ENCODE peak calls at places on chromosomes 4 and X, in eight cellular contexts. One of them, this sample, is unnamed.

GRCh38 chr4:161991811-161992210 is 172.0 kb downstream of the FSTL5 start:
- DNase-seq in astrocyte of the hippocampus: no peak
- DNase-seq in thoracic aorta: no peak
- DNase-seq in tibial nerve: no peak
- DNase-seq in A549: no peak
- DNase-seq in stromal cell of bone marrow: no peak
- DNase-seq in HT1080: no peak
- DNase-seq in upper lobe of right lung: no peak
- DNase-seq in this sample: no peak

GRCh38 chrX:45445745-45446412 is 245.2 kb upstream of the DIPK2B start:
- DNase-seq in astrocyte of the hippocampus: peak; percentile 53
- DNase-seq in thoracic aorta: no peak
- DNase-seq in tibial nerve: no peak
- DNase-seq in A549: peak; percentile 31
- DNase-seq in stromal cell of bone marrow: peak; percentile 74
- DNase-seq in HT1080: peak; percentile 89
- DNase-seq in upper lobe of right lung: no peak
- DNase-seq in this sample: no peak

GRCh38 chr4:2721586-2721985 is 34.5 kb downstream of the TNIP2 start:
- DNase-seq in astrocyte of the hippocampus: no peak
- DNase-seq in thoracic aorta: no peak
- DNase-seq in tibial nerve: no peak
- DNase-seq in A549: no peak
- DNase-seq in stromal cell of bone marrow: no peak
- DNase-seq in HT1080: no peak
- DNase-seq in upper lobe of right lung: no peak
- DNase-seq in this sample: no peak

GRCh38 chr4:1885414-1885813 is 14.2 kb downstream of the NSD2 start:
- DNase-seq in astrocyte of the hippocampus: no peak
- DNase-seq in thoracic aorta: no peak
- DNase-seq in tibial nerve: no peak
- DNase-seq in A549: no peak
- DNase-seq in stromal cell of bone marrow: no peak
- DNase-seq in HT1080: no peak
- DNase-seq in upper lobe of right lung: no peak
- DNase-seq in this sample: no peak

GRCh38 chr4:112449708-112450107 is 66.3 kb downstream of the NEUROG2 start:
- DNase-seq in astrocyte of the hippocampus: no peak
- DNase-seq in thoracic aorta: no peak
- DNase-seq in tibial nerve: no peak
- DNase-seq in A549: no peak
- DNase-seq in stromal cell of bone marrow: no peak
- DNase-seq in HT1080: no peak
- DNase-seq in upper lobe of right lung: no peak
- DNase-seq in this sample: no peak

GRCh38 chrX:110310896-110311295 is 7.0 kb downstream of the AMMECR1 start:
- DNase-seq in astrocyte of the hippocampus: no peak
- DNase-seq in thoracic aorta: no peak
- DNase-seq in tibial nerve: no peak
- DNase-seq in A549: no peak
- DNase-seq in stromal cell of bone marrow: no peak
- DNase-seq in HT1080: no peak
- DNase-seq in upper lobe of right lung: no peak
- DNase-seq in this sample: no peak

GRCh38 chr4:25540734-25541133 is 114.9 kb upstream of the SLC34A2 start:
- DNase-seq in astrocyte of the hippocampus: no peak
- DNase-seq in thoracic aorta: no peak
- DNase-seq in tibial nerve: no peak
- DNase-seq in A549: no peak
- DNase-seq in stromal cell of bone marrow: no peak
- DNase-seq in HT1080: no peak
- DNase-seq in upper lobe of right lung: no peak
- DNase-seq in this sample: no peak

GRCh38 chrX:15343075-15343476 is 7.8 kb upstream of the PIGA start:
- DNase-seq in astrocyte of the hippocampus: no peak
- DNase-seq in thoracic aorta: no peak
- DNase-seq in tibial nerve: no peak
- DNase-seq in A549: peak; percentile 84
- DNase-seq in stromal cell of bone marrow: peak; percentile 28
- DNase-seq in HT1080: no peak
- DNase-seq in upper lobe of right lung: no peak
- DNase-seq in this sample: no peak

GRCh38 chrX:136047969-136048368 is 62.7 kb downstream of the SLC9A6 start:
- DNase-seq in astrocyte of the hippocampus: peak; percentile 16
- DNase-seq in thoracic aorta: no peak
- DNase-seq in tibial nerve: no peak
- DNase-seq in A549: no peak
- DNase-seq in stromal cell of bone marrow: no peak
- DNase-seq in HT1080: no peak
- DNase-seq in upper lobe of right lung: no peak
- DNase-seq in this sample: no peak